ENCODE peak calls at places on chromosomes 11 and 22, in six cellular contexts. One of them, this sample, is unnamed.

GRCh38 chr22:43978558-43978957 is 23.3 kb downstream of the SAMM50 start:
- DNase-seq in H9: no peak
- DNase-seq in neuronal stem cell: no peak
- DNase-seq in IMR-90: no peak
- DNase-seq in H1: no peak
- DNase-seq in mesenchymal stem cell: no peak
- DNase-seq in this sample: no peak

GRCh38 chr11:3129181-3129590 is 35.9 kb downstream of the OSBPL5 start:
- DNase-seq in H1: no peak
- DNase-seq in IMR-90: no peak
- DNase-seq in mesenchymal stem cell: no peak
- DNase-seq in H9: no peak
- DNase-seq in neuronal stem cell: no peak
- DNase-seq in this sample: no peak

GRCh38 chr11:18393581-18394299 is 623 bp upstream of the LDHA start:
- DNase-seq in H9: no peak
- DNase-seq in IMR-90: no peak
- DNase-seq in H1: no peak
- DNase-seq in neuronal stem cell: no peak
- DNase-seq in mesenchymal stem cell: no peak
- DNase-seq in this sample: no peak

GRCh38 chr11:113189909-113190667 is 124.3 kb upstream of the TTC12 start:
- DNase-seq in IMR-90: no peak
- DNase-seq in H9: no peak
- DNase-seq in mesenchymal stem cell: peak; percentile 57
- DNase-seq in neuronal stem cell: no peak
- DNase-seq in H1: no peak
- DNase-seq in this sample: no peak

GRCh38 chr11:13316528-13316961 is 39.0 kb downstream of the BMAL1 start:
- DNase-seq in IMR-90: peak; percentile 55
- DNase-seq in neuronal stem cell: no peak
- DNase-seq in H9: no peak
- DNase-seq in H1: no peak
- DNase-seq in mesenchymal stem cell: no peak
- DNase-seq in this sample: no peak

GRCh38 chr11:61983419-61983818 is 16.0 kb upstream of the FTH1 start:
- DNase-seq in H9: no peak
- DNase-seq in mesenchymal stem cell: no peak
- DNase-seq in neuronal stem cell: no peak
- DNase-seq in IMR-90: no peak
- DNase-seq in H1: no peak
- DNase-seq in this sample: no peak

GRCh38 chr22:46149998-46150549 is at the start of gene PPARA:
- DNase-seq in mesenchymal stem cell: peak; percentile 74
- DNase-seq in neuronal stem cell: peak; percentile 56
- DNase-seq in H9: peak; percentile 63
- DNase-seq in H1: peak; percentile 86
- DNase-seq in IMR-90: peak; percentile 60
- DNase-seq in this sample: peak; percentile 35

GRCh38 chr22:26483439-26484359 is at the start of the genes HPS4 and SRRD:
- DNase-seq in IMR-90: peak; percentile 88
- DNase-seq in H9: peak; percentile 92
- DNase-seq in mesenchymal stem cell: peak; percentile 91
- DNase-seq in H1: peak; percentile 96
- DNase-seq in neuronal stem cell: peak; percentile 93
- DNase-seq in this sample: peak; percentile 92

GRCh38 chr11:15101072-15101701 is 13.5 kb upstream of the INSC start:
- DNase-seq in H1: peak; percentile 83
- DNase-seq in H9: peak; percentile 65
- DNase-seq in neuronal stem cell: peak; percentile 57
- DNase-seq in mesenchymal stem cell: peak; percentile 71
- DNase-seq in IMR-90: peak; percentile 73
- DNase-seq in this sample: peak; percentile 51

GRCh38 chr11:17541330-17541885 is 2.8 kb downstream of the USH1C start:
- DNase-seq in H9: no peak
- DNase-seq in IMR-90: no peak
- DNase-seq in neuronal stem cell: no peak
- DNase-seq in H1: no peak
- DNase-seq in mesenchymal stem cell: no peak
- DNase-seq in this sample: no peak

GRCh38 chr22:27730649-27731433 is 70.7 kb downstream of the MN1 start:
- DNase-seq in H9: peak; percentile 66
- DNase-seq in IMR-90: no peak
- DNase-seq in mesenchymal stem cell: no peak
- DNase-seq in H1: no peak
- DNase-seq in neuronal stem cell: no peak
- DNase-seq in this sample: no peak
- H4K91ac ChIP-seq in H9: no peak overlapping the region
- H4K91ac ChIP-seq in IMR-90: no peak overlapping the region
- H4K91ac ChIP-seq in mesenchymal stem cell: no peak overlapping the region
- H4K91ac ChIP-seq in H1: no peak overlapping the region
- H4K91ac ChIP-seq in neuronal stem cell: no peak overlapping the region
- H4K91ac ChIP-seq in this sample: no peak overlapping the region

DNA sequence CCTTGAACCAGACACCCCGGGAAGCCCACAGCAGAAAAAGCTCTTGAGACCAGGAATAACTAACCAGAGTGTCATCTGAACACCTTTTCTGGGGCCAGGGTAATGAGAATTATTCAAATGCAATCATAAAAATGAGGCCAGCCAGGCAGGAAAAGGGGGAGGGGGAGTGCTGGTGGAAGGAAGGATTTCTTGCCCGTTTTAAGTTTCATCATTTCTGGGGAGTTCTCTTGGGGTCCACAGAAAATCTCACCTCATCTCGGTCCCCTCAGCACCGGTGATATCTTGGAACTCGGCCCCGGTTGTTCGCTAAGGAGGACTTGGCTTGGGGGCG is 495 bp upstream of the PKNOX2 start:
- DNase-seq in IMR-90: no peak
- DNase-seq in H1: no peak
- DNase-seq in neuronal stem cell: no peak
- DNase-seq in mesenchymal stem cell: no peak
- DNase-seq in H9: no peak
- DNase-seq in this sample: no peak
- H4K91ac ChIP-seq in IMR-90: no peak overlapping the region
- H4K91ac ChIP-seq in H1: peak overlapping the region; percentile 44
- H4K91ac ChIP-seq in neuronal stem cell: no peak overlapping the region
- H4K91ac ChIP-seq in mesenchymal stem cell: no peak overlapping the region
- H4K91ac ChIP-seq in H9: no peak overlapping the region
- H4K91ac ChIP-seq in this sample: no peak overlapping the region

DNA sequence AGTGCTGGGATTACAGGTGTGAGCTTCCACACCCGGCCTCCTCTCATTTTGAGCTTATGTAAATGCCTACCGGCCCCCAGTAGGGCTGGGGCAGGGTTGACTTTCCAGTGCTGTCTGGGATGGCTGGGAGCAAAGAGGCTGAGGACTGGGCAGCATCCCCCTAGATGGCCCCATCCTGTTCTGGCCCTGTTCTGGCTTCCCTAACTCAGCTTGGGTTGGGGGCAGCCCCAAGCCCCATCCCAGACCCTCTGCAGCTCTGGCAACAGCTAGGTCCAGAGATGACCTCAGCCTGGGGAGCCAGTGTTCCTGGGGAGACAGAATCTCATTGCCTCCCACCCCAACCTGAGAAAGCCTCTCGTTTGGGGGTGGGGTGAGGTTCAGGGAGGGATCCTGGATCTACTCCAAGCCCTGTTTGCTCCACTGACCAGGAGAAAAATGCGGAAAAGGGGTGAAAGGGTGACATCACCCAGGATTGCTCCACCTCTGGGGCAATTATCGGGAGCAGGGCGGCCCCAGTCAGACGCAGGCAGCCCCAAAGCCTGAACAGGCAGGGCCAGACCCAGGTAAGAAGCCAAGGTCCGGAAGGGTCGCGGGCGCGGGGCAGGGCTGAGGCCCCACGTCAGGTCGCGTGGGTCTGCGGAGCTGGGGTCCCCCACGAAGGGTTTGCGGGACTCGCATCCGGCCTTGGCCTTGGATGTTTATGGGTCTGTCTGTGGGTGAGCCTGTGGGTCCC is at the start of gene PNPLA2:
- DNase-seq in IMR-90: no peak
- DNase-seq in H1: peak; percentile 69
- DNase-seq in mesenchymal stem cell: no peak
- DNase-seq in neuronal stem cell: no peak
- DNase-seq in H9: no peak
- DNase-seq in this sample: no peak
- H4K91ac ChIP-seq in IMR-90: peak within 1 kb of the TSS; percentile 76
- H4K91ac ChIP-seq in H1: peak within 1 kb of the TSS; percentile 46
- H4K91ac ChIP-seq in mesenchymal stem cell: peak within 1 kb of the TSS; percentile 94
- H4K91ac ChIP-seq in neuronal stem cell: no peak within 1 kb of the TSS
- H4K91ac ChIP-seq in H9: no peak within 1 kb of the TSS
- H4K91ac ChIP-seq in this sample: peak within 1 kb of the TSS; percentile 36

GRCh38 chr11:121437018-121437685 is 15.0 kb upstream of the SORL1 start:
- DNase-seq in neuronal stem cell: no peak
- DNase-seq in IMR-90: peak; percentile 12
- DNase-seq in mesenchymal stem cell: no peak
- DNase-seq in H9: no peak
- DNase-seq in H1: no peak
- DNase-seq in this sample: no peak

GRCh38 chr11:121439759-121440158 is 12.4 kb upstream of the SORL1 start:
- DNase-seq in H1: no peak
- DNase-seq in IMR-90: no peak
- DNase-seq in neuronal stem cell: no peak
- DNase-seq in H9: no peak
- DNase-seq in mesenchymal stem cell: no peak
- DNase-seq in this sample: no peak

GRCh38 chr11:121437686-121438078 is 14.4 kb upstream of the SORL1 start:
- DNase-seq in IMR-90: no peak
- DNase-seq in H9: no peak
- DNase-seq in mesenchymal stem cell: no peak
- DNase-seq in H1: no peak
- DNase-seq in neuronal stem cell: no peak
- DNase-seq in this sample: no peak

GRCh38 chr11:121441533-121441932 is 10.6 kb upstream of the SORL1 start:
- DNase-seq in mesenchymal stem cell: no peak
- DNase-seq in neuronal stem cell: no peak
- DNase-seq in H1: no peak
- DNase-seq in H9: no peak
- DNase-seq in IMR-90: no peak
- DNase-seq in this sample: no peak

GRCh38 chr11:121439337-121439736 is 12.8 kb upstream of the SORL1 start:
- DNase-seq in neuronal stem cell: no peak
- DNase-seq in IMR-90: no peak
- DNase-seq in mesenchymal stem cell: no peak
- DNase-seq in H1: no peak
- DNase-seq in H9: no peak
- DNase-seq in this sample: no peak
- H4K91ac ChIP-seq in neuronal stem cell: no peak overlapping the region
- H4K91ac ChIP-seq in IMR-90: no peak overlapping the region
- H4K91ac ChIP-seq in mesenchymal stem cell: no peak overlapping the region
- H4K91ac ChIP-seq in H1: no peak overlapping the region
- H4K91ac ChIP-seq in H9: no peak overlapping the region
- H4K91ac ChIP-seq in this sample: no peak overlapping the region

DNA sequence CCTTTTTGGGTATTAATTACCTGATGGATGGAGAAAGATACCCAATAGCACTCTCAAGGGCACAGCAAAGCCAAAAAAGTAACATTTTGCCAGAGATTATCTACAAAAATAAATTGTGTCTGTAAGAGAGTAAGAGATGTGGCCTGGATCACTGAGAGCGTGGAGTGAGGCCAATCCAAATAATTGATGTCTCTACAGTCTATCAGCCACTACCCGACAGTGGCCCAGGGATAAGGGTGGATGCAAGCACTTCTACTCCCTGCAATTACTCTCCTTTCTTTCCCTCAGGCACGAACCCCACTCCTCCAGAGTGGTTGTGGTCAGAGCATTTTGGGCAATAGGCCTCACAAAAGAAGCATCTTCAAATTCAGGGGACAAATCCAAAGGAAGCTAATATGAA is 92.3 kb upstream of the ZC3H12C start:
- DNase-seq in H9: no peak
- DNase-seq in IMR-90: no peak
- DNase-seq in mesenchymal stem cell: no peak
- DNase-seq in H1: no peak
- DNase-seq in neuronal stem cell: no peak
- DNase-seq in this sample: no peak
- H4K91ac ChIP-seq in H9: no peak overlapping the region
- H4K91ac ChIP-seq in IMR-90: peak overlapping the region; percentile 4
- H4K91ac ChIP-seq in mesenchymal stem cell: no peak overlapping the region
- H4K91ac ChIP-seq in H1: no peak overlapping the region
- H4K91ac ChIP-seq in neuronal stem cell: no peak overlapping the region
- H4K91ac ChIP-seq in this sample: no peak overlapping the region

DNA sequence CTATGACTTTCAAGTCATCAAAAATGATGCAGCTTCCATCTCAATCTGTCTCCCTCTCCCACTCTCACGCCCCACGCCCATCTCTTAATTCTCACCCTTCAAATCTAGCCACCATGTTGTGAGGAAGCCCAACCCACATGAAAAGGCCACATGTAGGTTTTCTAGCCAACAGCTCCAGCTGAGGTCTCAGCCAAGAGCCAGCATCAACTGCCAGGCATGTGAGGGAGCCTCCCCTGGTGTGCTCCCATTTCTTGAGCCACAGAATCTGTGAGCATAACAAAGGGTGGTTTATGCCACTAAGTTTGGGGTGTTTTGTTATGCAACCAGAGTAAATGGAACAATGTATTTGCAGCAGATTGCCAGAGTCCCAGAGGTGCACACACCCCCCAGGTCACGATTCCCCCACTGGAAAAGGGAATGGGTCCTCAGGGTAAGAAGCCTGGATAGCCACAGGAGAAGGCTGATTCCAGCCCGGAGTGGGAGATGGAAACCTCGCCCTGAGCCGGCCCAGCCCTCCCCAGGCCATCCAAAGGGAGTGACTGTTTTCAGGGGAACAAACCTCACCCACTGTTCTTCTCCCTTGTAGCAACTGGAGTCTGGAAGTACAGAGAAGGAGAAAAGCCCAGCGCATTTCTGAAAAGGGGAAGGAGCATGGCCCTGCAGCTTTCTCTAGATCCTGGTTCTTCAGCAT is 20.0 kb upstream of the LINC01488 start:
- DNase-seq in H1: no peak
- DNase-seq in IMR-90: no peak
- DNase-seq in mesenchymal stem cell: no peak
- DNase-seq in H9: no peak
- DNase-seq in neuronal stem cell: no peak
- DNase-seq in this sample: no peak
- H4K91ac ChIP-seq in H1: no peak overlapping the region
- H4K91ac ChIP-seq in IMR-90: no peak overlapping the region
- H4K91ac ChIP-seq in mesenchymal stem cell: no peak overlapping the region
- H4K91ac ChIP-seq in H9: peak overlapping the region; percentile 62
- H4K91ac ChIP-seq in neuronal stem cell: no peak overlapping the region
- H4K91ac ChIP-seq in this sample: no peak overlapping the region

GRCh38 chr11:102603576-102603975 is 21.6 kb downstream of the MMP20 start:
- DNase-seq in H1: no peak
- DNase-seq in mesenchymal stem cell: no peak
- DNase-seq in H9: no peak
- DNase-seq in neuronal stem cell: no peak
- DNase-seq in IMR-90: peak; percentile 27
- DNase-seq in this sample: no peak
- H4K91ac ChIP-seq in H1: no peak overlapping the region
- H4K91ac ChIP-seq in mesenchymal stem cell: no peak overlapping the region
- H4K91ac ChIP-seq in H9: no peak overlapping the region
- H4K91ac ChIP-seq in neuronal stem cell: no peak overlapping the region
- H4K91ac ChIP-seq in IMR-90: peak overlapping the region; percentile 21
- H4K91ac ChIP-seq in this sample: no peak overlapping the region

DNA sequence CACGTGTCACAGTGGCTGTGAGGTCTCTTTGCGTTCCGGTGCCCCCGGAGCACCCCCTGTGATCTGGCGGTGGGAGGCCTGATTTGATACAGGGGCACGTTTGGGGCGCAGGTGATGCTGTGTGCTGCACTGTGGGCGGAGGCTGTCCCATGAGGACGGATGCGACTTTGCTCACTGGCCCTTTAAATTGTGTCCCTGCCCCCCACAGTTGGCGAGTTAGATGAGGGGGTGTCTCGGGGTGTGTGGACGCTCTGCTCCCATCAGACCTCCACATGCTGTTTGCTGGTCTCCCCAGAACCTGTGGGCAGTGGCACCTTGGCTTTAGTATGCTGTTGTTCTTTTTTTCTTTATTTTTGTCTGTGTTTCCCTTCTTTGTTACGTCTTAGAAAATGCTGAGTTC is 5.2 kb downstream of the ZBED4 start:
- DNase-seq in H9: no peak
- DNase-seq in neuronal stem cell: no peak
- DNase-seq in H1: no peak
- DNase-seq in IMR-90: no peak
- DNase-seq in mesenchymal stem cell: no peak
- DNase-seq in this sample: no peak
- H4K91ac ChIP-seq in H9: no peak overlapping the region
- H4K91ac ChIP-seq in neuronal stem cell: no peak overlapping the region
- H4K91ac ChIP-seq in H1: no peak overlapping the region
- H4K91ac ChIP-seq in IMR-90: no peak overlapping the region
- H4K91ac ChIP-seq in mesenchymal stem cell: no peak overlapping the region
- H4K91ac ChIP-seq in this sample: no peak overlapping the region